ENCODE peak calls at places on chromosome 11, in nine cellular contexts. K is right lobe of liver, U is tibial nerve, M is body of pancreas, C is lower leg skin, O is uterus, A is GM12892, P is IMR-90, W is HCT116. Q is an unnamed sample.
A peak's percentile ranks its signal among the peaks of the same experiment; 100 is the strongest.

GRCh38 chr11:102451693-102452460 is 688 bp downstream of the TMEM123 start:
- DNase-seq in K (peak; percentile 81), U (peak; percentile 38), M (peak; percentile 71), C (peak; percentile 93), O (peak; percentile 49), A (peak; percentile 55), P (peak; percentile 28), W (no peak), Q (peak; percentile 64)

GRCh38 chr11:15970506-15971214 is 385.7 kb downstream of the SOX6 start:
- DNase-seq in K (no peak), U (no peak), M (no peak), C (no peak), O (no peak), A (no peak), P (no peak), W (no peak), Q (no peak)

GRCh38 chr11:77779935-77780334 is 40.6 kb downstream of the RSF1 start:
- DNase-seq in K (no peak), U (no peak), M (no peak), C (no peak), O (no peak), A (no peak), P (peak; percentile 54), W (no peak), Q (peak; percentile 12)

GRCh38 chr11:6703247-6704063 is 20.3 kb upstream of the MRPL17 start:
- DNase-seq in K (peak; percentile 70), U (peak; percentile 46), M (peak; percentile 79), C (no peak), O (peak; percentile 27), A (no peak), P (peak; percentile 57), W (peak; percentile 24), Q (peak; percentile 49)

GRCh38 chr11:109155291-109155690 is 266.7 kb upstream of the C11orf87 start:
- DNase-seq in K (no peak), U (no peak), M (no peak), C (no peak), O (no peak), A (no peak), P (no peak), W (no peak), Q (no peak)

GRCh38 chr11:100663996-100664395 is 23.1 kb upstream of the ARHGAP42 start:
- DNase-seq in K (no peak), U (no peak), M (no peak), C (no peak), O (no peak), A (no peak), P (no peak), W (no peak), Q (no peak)

GRCh38 chr11:5277807-5278206 is 8.1 kb upstream of the HBE1 start:
- DNase-seq in K (no peak), U (no peak), M (no peak), C (no peak), O (no peak), A (no peak), P (no peak), W (no peak), Q (no peak)

GRCh38 chr11:117626576-117626975 is 170.4 kb downstream of the DSCAML1 start:
- DNase-seq in K (no peak), U (no peak), M (no peak), C (no peak), O (no peak), A (no peak), P (no peak), W (no peak), Q (no peak)

GRCh38 chr11:63999349-64000025 is 13.2 kb downstream of the OTUB1 start:
- DNase-seq in K (no peak), U (no peak), M (peak; percentile 45), C (peak; percentile 95), O (peak; percentile 56), A (peak; percentile 73), P (no peak), W (no peak), Q (peak; percentile 65)

GRCh38 chr11:64090811-64091516 is 55.2 kb downstream of the FLRT1 start:
- DNase-seq in K (no peak), U (no peak), M (no peak), C (no peak), O (no peak), A (no peak), P (peak; percentile 43), W (no peak), Q (peak; percentile 23)

GRCh38 chr11:30798547-30799236 is 212.5 kb upstream of the MPPED2 start:
- DNase-seq in K (no peak), U (no peak), M (no peak), C (no peak), O (no peak), A (no peak), P (no peak), W (no peak), Q (no peak)

GRCh38 chr11:2651054-2651617 is 48.7 kb downstream of the KCNQ1OT1 start:
- DNase-seq in K (no peak), U (no peak), M (no peak), C (no peak), O (no peak), A (no peak), P (no peak), W (no peak), Q (no peak)

GRCh38 chr11:57095896-57096295 is 85.9 kb upstream of the LRRC55 start:
- DNase-seq in K (no peak), U (no peak), M (no peak), C (no peak), O (no peak), A (no peak), P (no peak), W (no peak), Q (no peak)

GRCh38 chr11:12358302-12359188 is 18.8 kb upstream of the PARVA start:
- DNase-seq in K (no peak), U (no peak), M (peak; percentile 37), C (no peak), O (no peak), A (no peak), P (no peak), W (no peak), Q (no peak)

GRCh38 chr11:100810146-100810545 is 123.1 kb downstream of the ARHGAP42 start:
- DNase-seq in K (no peak), U (no peak), M (no peak), C (no peak), O (no peak), A (no peak), P (peak; percentile 61), W (no peak), Q (no peak)

GRCh38 chr11:76629133-76629852 is 41.3 kb downstream of the LRRC32 start:
- DNase-seq in K (no peak), U (peak; percentile 74), M (peak; percentile 70), C (peak; percentile 90), O (peak; percentile 67), A (no peak), P (peak; percentile 75), W (no peak), Q (no peak)

GRCh38 chr11:40328890-40329617 is 1130.4 kb downstream of the LRRC4C start:
- DNase-seq in K (peak; percentile 47), U (peak; percentile 25), M (peak; percentile 77), C (no peak), O (no peak), A (no peak), P (peak; percentile 100), W (no peak), Q (no peak)

GRCh38 chr11:82901165-82901938 is at the start of gene DDIAS:
- DNase-seq in K (peak; percentile 96), U (peak; percentile 97), M (peak; percentile 98), C (peak; percentile 99), O (peak; percentile 97), A (peak; percentile 58), P (peak; percentile 98), W (peak; percentile 98), Q (peak; percentile 97)
- TF ChIP-seq POLR2A in K (peak; percentile 83), U (peak; percentile 89), M (peak; percentile 87), C (no peak), O (peak; percentile 88), A (peak; percentile 66), P (no peak), W (peak; percentile 77), Q (peak; percentile 79)

GRCh38 chr11:45802531-45803317 is 2.2 kb upstream of the SLC35C1 start:
- DNase-seq in K (peak; percentile 32), U (no peak), M (no peak), C (peak; percentile 77), O (no peak), A (no peak), P (no peak), W (no peak), Q (peak; percentile 20)

GRCh38 chr11:45804806-45805304 is at the start of gene SLC35C1:
- DNase-seq in K (peak; percentile 98), U (peak; percentile 95), M (peak; percentile 98), C (peak; percentile 99), O (peak; percentile 96), A (peak; percentile 97), P (peak; percentile 90), W (peak; percentile 86), Q (peak; percentile 93)

GRCh38 chr11:45805305-45806071 is 539 bp downstream of the SLC35C1 start:
- DNase-seq in K (peak; percentile 48), U (no peak), M (peak; percentile 49), C (peak; percentile 87), O (peak; percentile 33), A (no peak), P (peak; percentile 78), W (no peak), Q (peak; percentile 35)

GRCh38 chr11:45806072-45806933 is 1.4 kb downstream of the SLC35C1 start:
- DNase-seq in K (peak; percentile 45), U (no peak), M (peak; percentile 25), C (peak; percentile 83), O (no peak), A (no peak), P (no peak), W (no peak), Q (no peak)

GRCh38 chr11:45803981-45804805 is 756 bp upstream of the SLC35C1 start:
- DNase-seq in K (peak; percentile 87), U (peak; percentile 62), M (peak; percentile 85), C (peak; percentile 96), O (peak; percentile 76), A (no peak), P (peak; percentile 33), W (no peak), Q (peak; percentile 74)
- TF ChIP-seq POLR2A in K (peak; percentile 90), U (no peak), M (no peak), C (no peak), O (no peak), A (no peak), P (no peak), W (peak; percentile 7), Q (no peak)

DNA sequence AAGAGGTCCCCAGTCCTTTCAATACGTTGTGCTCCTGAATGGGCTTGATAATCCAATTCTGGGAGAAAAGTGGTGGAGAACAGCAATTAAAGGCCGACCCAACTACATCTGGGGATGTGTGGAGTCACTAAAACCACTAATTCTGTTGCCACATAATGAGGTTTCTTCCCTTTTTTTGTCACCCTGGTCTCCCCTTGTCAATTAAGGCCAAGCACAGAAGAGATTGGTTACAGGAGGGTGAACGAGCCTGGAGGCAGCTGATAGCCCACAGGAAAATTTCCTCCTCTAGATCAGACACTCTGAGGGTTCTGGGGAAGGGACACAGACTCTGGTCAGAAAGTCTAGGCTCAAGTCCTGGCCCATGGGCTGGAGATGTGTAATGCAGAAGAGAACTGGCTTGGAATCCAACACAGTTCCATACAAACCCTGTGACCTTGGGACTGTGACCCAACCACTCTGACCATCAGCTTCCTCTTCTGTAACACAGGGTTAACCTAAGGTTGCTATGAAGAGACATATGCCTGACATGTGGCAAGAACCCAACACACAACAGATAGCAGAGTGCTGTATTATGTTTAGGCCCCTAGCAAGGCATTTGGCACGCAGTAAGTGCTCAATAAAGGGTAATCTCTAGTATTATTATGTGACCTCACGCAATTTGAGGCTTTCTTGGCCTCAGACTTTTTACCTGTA is 146.4 kb downstream of the CHST1 start:
- DNase-seq in K (no peak), U (no peak), M (no peak), C (peak; percentile 21), O (no peak), A (no peak), P (no peak), W (no peak), Q (no peak)
- TF ChIP-seq POLR2A in K (no peak), U (no peak), M (no peak), C (no peak), O (no peak), A (no peak), P (no peak), W (no peak), Q (no peak)

GRCh38 chr11:126282742-126283591 is at the start of gene TIRAP:
- DNase-seq in K (peak; percentile 86), U (peak; percentile 41), M (peak; percentile 71), C (peak; percentile 91), O (peak; percentile 61), A (peak; percentile 62), P (peak; percentile 42), W (no peak), Q (peak; percentile 65)
- TF ChIP-seq POLR2A in K (peak; percentile 83), U (peak; percentile 58), M (peak; percentile 80), C (no peak), O (no peak), A (peak; percentile 73), P (peak; percentile 31), W (peak; percentile 49), Q (peak; percentile 35)